ENCODE peak calls at places on chromosomes 5 and 9, in nine cellular contexts. S is bronchial epithelial cell, L is neural progenitor cell, O is right lobe of liver, W is PC-9, Q is left lung, M is vagina, Z is K562, K is ovary. X is an unnamed sample. For H3K27me3 and H3K36me3, the result is how much of the 10 kb centered on the place peaks cover.

GRCh38 chr5:55853818-55854217 is 2.7 kb downstream of the IL31RA start:
- DNase-seq in M (no peak), K (no peak), Q (no peak), L (no peak), Z (no peak), O (no peak), W (no peak), S (peak), X (no peak)

GRCh38 chr5:122408592-122409219 is 96.7 kb downstream of the SNCAIP start:
- DNase-seq in K (no peak), L (no peak), S (no peak), W (no peak), Z (no peak), O (no peak), Q (no peak), M (no peak), X (no peak)

GRCh38 chr5:157603333-157604190 is 28.0 kb upstream of the ADAM19 start:
- DNase-seq in L (no peak), Z (no peak), Q (no peak), S (peak), M (no peak), O (no peak), W (peak), K (no peak), X (no peak)

GRCh38 chr9:126491256-126491879 is 122.4 kb upstream of the LMX1B start:
- DNase-seq in S (peak), K (peak), W (peak), L (peak), O (no peak), Z (peak), Q (no peak), M (no peak), X (peak)

GRCh38 chr5:82295144-82295543 is 17.0 kb upstream of the RPS23 start:
- DNase-seq in K (no peak), S (no peak), Z (no peak), M (no peak), L (peak), Q (no peak), W (no peak), O (no peak), X (no peak)

GRCh38 chr5:157740211-157740610 is 3.3 kb upstream of the LSM11 start:
- DNase-seq in S (peak), Z (peak), M (no peak), K (no peak), L (peak), O (no peak), Q (no peak), W (peak), X (peak)

GRCh38 chr9:113875917-113876805 is at the start of gene ZNF618:
- DNase-seq in Z (peak), M (no peak), S (no peak), O (peak), W (peak), K (no peak), Q (peak), L (peak), X (peak)

GRCh38 chr9:88106492-88106891 is 31.8 kb downstream of the SPATA31C2 start:
- DNase-seq in W (peak), Z (no peak), S (peak), K (peak), M (no peak), O (no peak), Q (no peak), L (peak), X (peak)

GRCh38 chr9:111637421-111637950 is 6.4 kb downstream of the DNAJC25 start:
- DNase-seq in L (no peak), O (no peak), S (no peak), M (no peak), K (no peak), W (no peak), Z (no peak), Q (no peak), X (no peak)

GRCh38 chr5:113271015-113271414 is 163.8 kb downstream of the TSSK1B start:
- DNase-seq in K (no peak), M (no peak), Z (no peak), S (peak), W (no peak), L (no peak), Q (no peak), O (no peak), X (no peak)

GRCh38 chr9:119283118-119283794 is 86.0 kb downstream of the BRINP1 start:
- DNase-seq in L (peak), S (peak), K (no peak), W (no peak), Q (no peak), M (no peak), Z (no peak), O (peak), X (no peak)

GRCh38 chr9:88766778-88767503 is 224.3 kb upstream of the S1PR3 start:
- DNase-seq in W (no peak), L (no peak), M (no peak), Q (no peak), K (no peak), S (peak), Z (no peak), O (no peak), X (no peak)

GRCh38 chr5:161513952-161514351 is 32.6 kb downstream of the GABRB2 start:
- DNase-seq in Z (no peak), S (no peak), O (no peak), W (no peak), L (no peak), K (no peak), Q (no peak), M (no peak), X (no peak)

GRCh38 chr5:59596586-59597348 is 296.8 kb downstream of the PDE4D start:
- DNase-seq in K (no peak), M (no peak), O (no peak), Q (no peak), S (peak), Z (no peak), W (no peak), L (no peak), X (no peak)

GRCh38 chr5:141849371-141850182 is 28.6 kb downstream of the PCDH1 start:
- DNase-seq in K (peak), W (peak), Z (peak), S (peak), M (no peak), Q (peak), O (peak), L (peak), X (peak)

GRCh38 chr5:69152731-69153130 is 14.2 kb upstream of the CCNB1 start:
- DNase-seq in S (no peak), K (no peak), M (no peak), W (no peak), L (no peak), Z (no peak), Q (no peak), O (no peak), X (no peak)

GRCh38 chr9:121331992-121332685 is 37.9 kb downstream of the STOM start:
- DNase-seq in Q (no peak), L (no peak), O (no peak), Z (no peak), S (no peak), K (no peak), M (peak), W (no peak), X (no peak)

GRCh38 chr9:90645721-90646120 is 3.1 kb upstream of the DIRAS2 start:
- DNase-seq in L (no peak), K (no peak), S (no peak), O (no peak), M (no peak), Q (no peak), Z (no peak), W (no peak), X (no peak)

GRCh38 chr5:431711-432050 is 11.3 kb upstream of the EXOC3 start:
- DNase-seq in Z (no peak), L (no peak), O (no peak), K (no peak), S (no peak), M (no peak), W (no peak), Q (no peak), X (no peak)

GRCh38 chr9:121992571-121993212 is 100.4 kb downstream of the TTLL11 start:
- DNase-seq in O (peak), S (peak), K (peak), Z (peak), M (no peak), L (peak), W (peak), Q (no peak), X (peak)

GRCh38 chr9:93601666-93602065 is 25.3 kb downstream of the PHF2 start:
- DNase-seq in Z (no peak), Q (no peak), S (no peak), M (peak), O (no peak), W (no peak), K (no peak), L (no peak), X (no peak)

GRCh38 chr5:124289641-124290201 is 456.7 kb downstream of the ZNF608 start:
- DNase-seq in W (no peak), Z (no peak), O (no peak), S (peak), M (no peak), Q (no peak), K (no peak), L (peak), X (peak)

GRCh38 chr5:79850316-79850822 is 140.7 kb downstream of the MTX3 start:
- DNase-seq in W (no peak), L (peak), S (no peak), O (no peak), K (no peak), M (peak), Q (no peak), Z (no peak), X (no peak)

GRCh38 chr5:38265546-38266179 is 7.3 kb downstream of the EGFLAM start:
- DNase-seq in Q (no peak), Z (peak), K (peak), L (peak), S (peak), M (no peak), O (peak), W (peak), X (peak)

GRCh38 chr5:106152569-106152968 is 1518.2 kb downstream of the EFNA5 start:
- DNase-seq in Q (no peak), S (no peak), K (no peak), M (no peak), Z (no peak), O (no peak), L (no peak), W (no peak), X (no peak)

DNA sequence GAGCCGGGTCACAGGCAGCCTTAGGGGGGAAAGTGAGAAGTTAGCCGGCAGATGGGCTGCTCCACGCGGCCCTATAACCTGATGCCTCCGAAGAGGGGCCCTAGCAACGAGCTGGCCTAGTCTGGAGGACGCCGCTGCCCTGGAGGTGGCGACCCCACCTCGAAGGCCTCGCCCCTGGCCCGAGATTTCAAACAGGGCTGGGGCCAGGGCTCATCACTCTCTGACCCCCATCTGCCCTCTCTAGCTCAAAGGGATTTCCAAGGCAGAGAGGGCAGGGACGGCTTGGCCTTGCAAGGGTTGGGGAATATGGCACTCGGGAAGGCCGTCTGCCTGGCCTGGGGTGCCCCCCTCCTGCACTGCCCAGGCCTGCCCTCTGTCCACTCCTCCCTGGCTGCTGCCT is 25.4 kb upstream of the TIFAB start:
- DNase-seq in M (no peak), Q (no peak), O (no peak), K (no peak), L (peak), S (no peak), W (no peak), Z (no peak), X (no peak)
- H3K27me3 ChIP-seq in M (under half), Q (under half), O (under half), K (under half), L (half or more), S (under half), W (half or more), Z (under half), X (under half)

DNA sequence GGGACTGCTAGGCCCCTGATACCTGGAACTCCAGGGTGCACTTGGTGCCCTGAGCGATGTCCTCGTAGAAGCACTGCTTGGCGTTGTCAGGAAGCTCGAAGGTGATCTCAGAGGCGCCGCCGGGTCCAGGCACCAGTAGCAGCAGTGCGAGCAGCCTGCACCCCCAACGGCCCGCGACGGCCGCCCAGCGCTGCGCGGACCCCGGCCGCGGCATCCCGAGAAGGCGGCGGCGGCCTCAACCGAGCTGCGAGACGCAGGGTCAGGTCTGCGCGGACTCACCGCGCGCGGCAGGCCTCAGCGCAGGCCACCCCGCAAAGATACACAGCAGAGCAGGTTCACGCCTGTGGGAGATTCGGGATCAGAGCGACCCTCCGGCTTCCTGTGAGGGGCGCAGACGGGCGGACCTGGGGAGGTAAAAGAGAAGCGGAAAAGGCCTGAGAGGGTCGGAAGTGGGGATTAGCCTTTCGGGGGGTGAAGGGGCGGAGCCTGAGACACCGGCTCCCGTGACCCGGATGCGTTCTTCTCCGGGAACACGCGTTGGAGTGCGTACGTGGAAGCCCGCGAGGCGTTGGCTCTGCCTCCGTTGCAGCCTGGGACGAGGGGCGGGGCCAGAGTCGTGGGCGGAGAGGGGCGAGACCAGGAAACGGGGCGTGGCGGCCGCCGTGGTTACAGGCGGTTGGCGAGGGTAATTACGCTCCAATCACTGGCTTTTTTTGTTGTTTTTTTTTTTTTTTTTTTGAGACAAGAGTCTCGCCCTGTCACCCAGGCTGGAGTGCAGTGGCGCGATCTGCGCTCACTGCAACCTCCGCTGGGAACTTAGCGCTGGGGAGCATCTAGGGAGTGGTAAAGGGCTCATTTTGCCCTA is at the start of gene TMED7:
- DNase-seq in L (peak), W (peak), K (peak), O (peak), M (peak), Q (peak), Z (peak), S (peak), X (peak)
- TF ChIP-seq CTCF in L (no peak), W (no peak), K (no peak), O (peak), M (no peak), Q (peak), Z (no peak), S (no peak), X (no peak)

DNA sequence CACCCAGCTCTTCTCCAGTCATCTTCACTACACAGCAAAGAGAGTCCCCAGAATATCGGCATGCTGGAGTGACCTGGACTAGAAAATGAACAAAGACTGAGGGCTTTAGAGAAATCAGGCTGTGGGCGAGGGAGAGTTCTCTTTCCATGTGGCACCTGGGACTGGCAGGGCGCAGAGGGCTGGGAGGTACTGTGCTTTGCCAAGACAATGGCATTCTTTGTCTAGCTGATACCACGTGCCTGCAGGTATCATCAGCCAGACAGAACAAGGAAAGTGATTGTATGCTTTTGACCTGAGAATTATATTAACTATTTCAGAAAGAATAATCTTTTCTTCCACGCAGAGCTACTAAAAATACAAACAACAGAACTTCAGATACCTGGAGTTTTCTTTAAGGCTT is 30.5 kb downstream of the DDX31 start:
- DNase-seq in Z (no peak), L (no peak), O (no peak), Q (no peak), W (no peak), M (no peak), K (no peak), S (no peak), X (no peak)
- H3K36me3 ChIP-seq in Z (half or more), L (under half), O (under half), Q (half or more), W (under half), M (under half), K (under half), S (under half), X (under half)

GRCh38 chr9:135166566-135166965 is 79.1 kb downstream of the OLFM1 start:
- DNase-seq in O (no peak), M (no peak), L (no peak), K (no peak), W (no peak), S (no peak), Z (no peak), Q (no peak), X (no peak)

GRCh38 chr9:135165003-135165711 is 77.7 kb downstream of the OLFM1 start:
- DNase-seq in S (no peak), Q (no peak), W (no peak), O (no peak), Z (no peak), K (no peak), L (peak), M (no peak), X (no peak)

GRCh38 chr9:135165756-135166519 is 78.5 kb downstream of the OLFM1 start:
- DNase-seq in W (no peak), Z (no peak), M (no peak), L (no peak), O (no peak), Q (no peak), K (no peak), S (no peak), X (no peak)

GRCh38 chr9:135163023-135163780 is 75.7 kb downstream of the OLFM1 start:
- DNase-seq in Q (no peak), W (no peak), O (no peak), L (no peak), Z (no peak), M (no peak), K (no peak), S (no peak), X (no peak)

GRCh38 chr9:135164036-135164435 is 76.6 kb downstream of the OLFM1 start:
- DNase-seq in L (no peak), Q (no peak), S (no peak), M (no peak), K (no peak), Z (no peak), O (no peak), W (no peak), X (no peak)
- H3K27me3 ChIP-seq in L (under half), Q (under half), S (under half), M (under half), K (under half), Z (half or more), O (under half), W (half or more), X (under half)

X was measured in Caco-2.